ENCODE peak calls at places on chromosomes 3 and 15, in nine cellular contexts. One of them, this sample, is unnamed.

GRCh38 chr15:60830479-60830878 is 351.5 kb upstream of the ICE2 start:
- DNase-seq in T-helper 17 cell: no peak
- DNase-seq in T-helper 2 cell: no peak
- DNase-seq in lung microvascular endothelial cell: no peak
- DNase-seq in AG09319: peak
- DNase-seq in kidney: no peak
- DNase-seq in type B pancreatic cell: no peak
- DNase-seq in ACHN: no peak
- DNase-seq in mucosa of descending colon: no peak
- DNase-seq in this sample: no peak

GRCh38 chr3:122893282-122893681 is 98.4 kb downstream of the SLC49A4 start:
- DNase-seq in AG09319: no peak
- DNase-seq in T-helper 2 cell: no peak
- DNase-seq in mucosa of descending colon: no peak
- DNase-seq in lung microvascular endothelial cell: no peak
- DNase-seq in kidney: no peak
- DNase-seq in type B pancreatic cell: no peak
- DNase-seq in ACHN: no peak
- DNase-seq in T-helper 17 cell: no peak
- DNase-seq in this sample: no peak

GRCh38 chr3:30500666-30501399 is 105.6 kb upstream of the TGFBR2 start:
- DNase-seq in lung microvascular endothelial cell: no peak
- DNase-seq in ACHN: no peak
- DNase-seq in type B pancreatic cell: no peak
- DNase-seq in AG09319: no peak
- DNase-seq in T-helper 17 cell: no peak
- DNase-seq in mucosa of descending colon: no peak
- DNase-seq in kidney: no peak
- DNase-seq in T-helper 2 cell: no peak
- DNase-seq in this sample: no peak

GRCh38 chr3:146159616-146160232 is 1.3 kb downstream of the PLOD2 start:
- DNase-seq in lung microvascular endothelial cell: no peak
- DNase-seq in T-helper 2 cell: no peak
- DNase-seq in T-helper 17 cell: no peak
- DNase-seq in AG09319: no peak
- DNase-seq in type B pancreatic cell: no peak
- DNase-seq in ACHN: no peak
- DNase-seq in kidney: no peak
- DNase-seq in mucosa of descending colon: no peak
- DNase-seq in this sample: no peak

GRCh38 chr3:81723732-81724313 is 37.6 kb downstream of the GBE1 start:
- DNase-seq in T-helper 2 cell: no peak
- DNase-seq in mucosa of descending colon: no peak
- DNase-seq in AG09319: no peak
- DNase-seq in T-helper 17 cell: no peak
- DNase-seq in kidney: no peak
- DNase-seq in ACHN: peak
- DNase-seq in lung microvascular endothelial cell: peak
- DNase-seq in type B pancreatic cell: no peak
- DNase-seq in this sample: no peak

GRCh38 chr3:23153034-23153433 is 50.1 kb upstream of the UBE2E2 start:
- DNase-seq in mucosa of descending colon: no peak
- DNase-seq in T-helper 17 cell: no peak
- DNase-seq in AG09319: no peak
- DNase-seq in lung microvascular endothelial cell: no peak
- DNase-seq in type B pancreatic cell: no peak
- DNase-seq in ACHN: no peak
- DNase-seq in kidney: no peak
- DNase-seq in T-helper 2 cell: no peak
- DNase-seq in this sample: no peak

GRCh38 chr3:46558184-46559029 is 7.7 kb downstream of the LRRC2 start:
- DNase-seq in ACHN: peak
- DNase-seq in T-helper 17 cell: peak
- DNase-seq in kidney: peak
- DNase-seq in AG09319: no peak
- DNase-seq in type B pancreatic cell: peak
- DNase-seq in mucosa of descending colon: peak
- DNase-seq in lung microvascular endothelial cell: peak
- DNase-seq in T-helper 2 cell: peak
- DNase-seq in this sample: peak

GRCh38 chr15:40582726-40583246 is 11.3 kb upstream of the KNL1 start:
- DNase-seq in AG09319: no peak
- DNase-seq in mucosa of descending colon: peak
- DNase-seq in T-helper 17 cell: no peak
- DNase-seq in ACHN: no peak
- DNase-seq in T-helper 2 cell: peak
- DNase-seq in lung microvascular endothelial cell: no peak
- DNase-seq in type B pancreatic cell: no peak
- DNase-seq in kidney: no peak
- DNase-seq in this sample: no peak

GRCh38 chr3:114809668-114810413 is 337.2 kb downstream of the ZBTB20 start:
- DNase-seq in T-helper 17 cell: no peak
- DNase-seq in lung microvascular endothelial cell: peak
- DNase-seq in T-helper 2 cell: peak
- DNase-seq in mucosa of descending colon: peak
- DNase-seq in type B pancreatic cell: no peak
- DNase-seq in ACHN: peak
- DNase-seq in AG09319: no peak
- DNase-seq in kidney: no peak
- DNase-seq in this sample: no peak

GRCh38 chr15:67085237-67085817 is 19.9 kb downstream of the SMAD3 start:
- DNase-seq in lung microvascular endothelial cell: no peak
- DNase-seq in ACHN: no peak
- DNase-seq in T-helper 17 cell: no peak
- DNase-seq in mucosa of descending colon: no peak
- DNase-seq in AG09319: no peak
- DNase-seq in T-helper 2 cell: no peak
- DNase-seq in kidney: no peak
- DNase-seq in type B pancreatic cell: no peak
- DNase-seq in this sample: no peak

This sample was measured in left lung.